ENCODE peak calls at places on chromosomes 11 and 22, in four cellular contexts. F, M, W and T are unnamed samples.

GRCh38 chr11:103537904-103538502 is 428.8 kb downstream of the DYNC2H1 start:
- DNase-seq in F (no peak), M (no peak), W (no peak), T (peak; percentile 21)

GRCh38 chr11:721913-722811 is 16.1 kb downstream of the EPS8L2 start:
- DNase-seq in F (no peak), M (peak; percentile 52), W (no peak), T (no peak)

GRCh38 chr11:2521081-2521480 is 76.3 kb downstream of the KCNQ1 start:
- DNase-seq in F (no peak), M (no peak), W (no peak), T (no peak)

GRCh38 chr11:3959015-3959917 is 103.8 kb downstream of the STIM1 start:
- DNase-seq in F (no peak), M (peak; percentile 48), W (no peak), T (no peak)

GRCh38 chr22:45376703-45377102 is 36.7 kb downstream of the SMC1B start:
- DNase-seq in F (no peak), M (no peak), W (no peak), T (no peak)

GRCh38 chr22:24156146-24156914 is 25.0 kb upstream of the SUSD2 start:
- DNase-seq in F (no peak), M (no peak), W (no peak), T (no peak)

GRCh38 chr11:131154329-131154728 is 216.1 kb upstream of the NTM start:
- DNase-seq in F (no peak), M (no peak), W (no peak), T (no peak)

GRCh38 chr11:107576497-107577086 is 11.1 kb upstream of the ALKBH8 start:
- DNase-seq in F (no peak), M (peak; percentile 33), W (no peak), T (no peak)

GRCh38 chr11:94151311-94151710 is 22.7 kb downstream of the PANX1 start:
- DNase-seq in F (no peak), M (no peak), W (no peak), T (no peak)

GRCh38 chr11:110249066-110249465 is 47.3 kb downstream of the RDX start:
- DNase-seq in F (no peak), M (no peak), W (no peak), T (no peak)

GRCh38 chr11:1869427-1870325 is 16.8 kb downstream of the LSP1 start:
- DNase-seq in F (no peak), M (peak; percentile 57), W (no peak), T (no peak)

GRCh38 chr22:49972163-49973017 is 11.8 kb downstream of the PIM3 start:
- DNase-seq in F (no peak), M (peak; percentile 22), W (no peak), T (no peak)

GRCh38 chr22:24093855-24094254 is 82.8 kb downstream of the CABIN1 start:
- DNase-seq in F (no peak), M (peak; percentile 15), W (no peak), T (no peak)

GRCh38 chr11:125404811-125405481 is 91.1 kb downstream of the FEZ1 start:
- DNase-seq in F (no peak), M (peak; percentile 92), W (no peak), T (peak; percentile 21)

GRCh38 chr11:35390737-35391682 is 28.3 kb downstream of the SLC1A2 start:
- DNase-seq in F (no peak), M (no peak), W (peak; percentile 82), T (no peak)

GRCh38 chr11:72688486-72688885 is 14.3 kb upstream of the PDE2A start:
- DNase-seq in F (no peak), M (no peak), W (no peak), T (no peak)

GRCh38 chr11:112297248-112297866 is 36.7 kb upstream of the PLET1 start:
- DNase-seq in F (no peak), M (no peak), W (no peak), T (no peak)

GRCh38 chr11:120200677-120201076 is 10.2 kb upstream of the OAF start:
- DNase-seq in F (no peak), M (no peak), W (no peak), T (no peak)

GRCh38 chr11:67306769-67307544 is 3.6 kb downstream of the SSH3 start:
- DNase-seq in F (no peak), M (no peak), W (no peak), T (no peak)

GRCh38 chr11:62508336-62509058 is 38.1 kb downstream of the AHNAK start:
- DNase-seq in F (peak; percentile 43), M (peak; percentile 68), W (no peak), T (peak; percentile 39)

GRCh38 chr11:116927163-116927772 is 89.8 kb upstream of the APOA1 start:
- DNase-seq in F (no peak), M (peak; percentile 23), W (no peak), T (no peak)

GRCh38 chr11:11038339-11039248 is 180.7 kb upstream of the ZBED5 start:
- DNase-seq in F (no peak), M (no peak), W (no peak), T (no peak)

GRCh38 chr11:113384551-113384950 is 3.0 kb upstream of the ANKK1 start:
- DNase-seq in F (no peak), M (no peak), W (no peak), T (no peak)

GRCh38 chr11:16603890-16604783 is 134.3 kb upstream of the C11orf58 start:
- DNase-seq in F (no peak), M (peak; percentile 60), W (no peak), T (no peak)

DNA sequence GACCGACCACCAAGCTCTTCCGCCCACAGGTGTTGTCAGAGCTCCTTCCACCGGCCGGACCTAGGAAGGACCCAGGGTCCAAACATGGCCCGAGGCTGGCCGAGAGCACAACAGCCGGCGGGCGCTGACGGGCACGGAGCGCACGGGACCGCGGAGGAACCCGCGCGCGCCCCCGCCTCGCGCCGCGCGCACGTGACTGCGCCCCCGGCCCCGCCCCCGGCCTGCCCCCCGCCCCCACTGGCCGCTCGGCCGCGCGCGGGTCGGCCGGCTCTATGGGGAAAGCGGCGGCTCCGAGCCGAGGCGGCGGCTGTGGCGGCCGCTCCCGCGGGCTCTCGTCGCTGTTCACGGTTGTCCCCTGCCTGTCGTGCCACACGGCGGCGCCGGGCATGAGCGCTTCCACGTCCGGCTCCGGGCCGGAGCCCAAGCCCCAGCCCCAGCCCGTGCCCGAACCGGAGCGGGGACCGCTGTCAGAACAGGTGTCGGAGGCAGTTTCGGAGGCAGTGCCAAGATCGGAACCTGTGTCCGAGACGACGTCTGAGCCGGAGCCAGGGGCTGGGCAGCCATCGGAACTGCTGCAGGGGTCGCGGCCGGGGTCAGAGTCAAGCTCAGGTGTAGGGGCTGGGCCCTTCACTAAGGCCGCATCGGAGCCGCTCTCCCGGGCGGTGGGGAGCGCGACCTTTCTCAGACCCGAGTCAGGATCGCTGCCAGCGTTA is at the start of gene OSBP2:
- DNase-seq in F (no peak), M (peak; percentile 80), W (no peak), T (no peak)
- H3K4me3 ChIP-seq in F (peak within 1 kb of the TSS; percentile 67), M (peak within 1 kb of the TSS; percentile 34), W (peak within 1 kb of the TSS; percentile 87), T (peak within 1 kb of the TSS; percentile 80)

DNA sequence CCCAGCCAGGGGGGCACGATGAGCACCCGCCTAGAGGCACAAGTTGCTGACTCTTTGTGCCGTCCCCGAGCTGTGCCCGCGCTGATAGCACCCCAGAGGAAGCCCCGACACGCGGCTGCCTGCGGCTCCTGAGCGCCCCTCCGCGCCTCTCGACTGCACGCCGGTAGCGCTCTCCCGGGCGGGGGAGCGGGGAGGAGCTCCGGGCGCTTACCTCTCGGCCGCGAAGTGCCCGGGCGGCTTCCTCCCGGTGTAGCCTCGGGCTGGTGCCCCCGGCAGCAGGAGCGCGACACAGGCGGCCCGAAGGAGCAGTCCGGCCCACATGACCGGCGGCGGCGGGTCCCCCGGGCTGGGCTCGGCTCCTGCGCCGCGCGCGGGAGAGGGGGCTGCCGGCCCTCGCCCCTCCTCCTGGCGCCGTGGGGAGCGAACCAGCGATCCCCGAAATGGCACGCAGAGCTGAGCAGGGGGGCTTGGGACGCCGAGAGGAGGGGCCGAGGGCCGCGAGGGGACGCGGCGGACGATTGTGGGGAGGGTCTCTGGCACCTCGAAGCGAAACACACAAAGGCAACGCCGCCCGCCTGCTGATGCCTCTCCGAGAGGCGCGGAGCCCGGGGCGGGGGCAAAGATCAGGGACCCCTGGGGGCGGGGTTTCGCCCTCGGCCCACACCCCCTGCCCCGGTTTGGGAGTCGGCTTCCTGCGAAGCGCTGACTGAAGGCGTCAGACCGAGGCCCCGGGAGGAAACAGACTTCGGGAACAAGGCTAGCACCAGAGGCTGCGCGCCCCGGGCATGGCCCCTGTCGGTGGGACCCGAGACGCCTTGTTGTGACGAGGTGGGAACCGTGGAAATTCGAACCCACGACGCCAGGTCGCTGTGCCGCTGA is at the start of gene VWCE:
- DNase-seq in F (peak; percentile 53), M (no peak), W (no peak), T (no peak)
- TF ChIP-seq EGR1 in F (no peak), M (no peak), W (no peak), T (no peak)

DNA sequence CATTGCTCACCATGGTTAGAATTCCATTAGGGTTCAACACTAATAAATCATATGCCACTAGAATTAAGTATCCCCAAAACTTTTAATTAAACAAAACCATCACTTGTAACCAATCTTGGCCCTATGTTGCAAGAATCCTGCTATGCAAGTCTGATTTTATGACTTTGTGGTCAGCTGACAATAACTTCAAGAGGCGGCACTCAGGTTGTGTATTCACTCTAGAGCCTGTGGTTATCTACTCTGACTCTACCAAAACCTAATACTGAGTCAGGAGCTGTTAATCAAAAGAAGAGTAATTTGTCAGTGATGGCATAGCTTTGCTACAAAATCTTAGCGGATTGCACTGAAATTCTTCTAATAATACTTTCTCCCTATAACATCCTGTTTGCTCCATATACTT is 253.7 kb downstream of the AASDHPPT start:
- DNase-seq in F (no peak), M (no peak), W (no peak), T (no peak)
- TF ChIP-seq RAD21 in F (no peak), M (no peak), W (no peak), T (no peak)

GRCh38 chr11:8338138-8338537 is 74.5 kb upstream of the LMO1 start:
- DNase-seq in F (no peak), M (peak; percentile 82), W (no peak), T (peak; percentile 31)

GRCh38 chr11:8336356-8337114 is 72.9 kb upstream of the LMO1 start:
- DNase-seq in F (no peak), M (no peak), W (no peak), T (no peak)

GRCh38 chr11:8337115-8337386 is 73.4 kb upstream of the LMO1 start:
- DNase-seq in F (no peak), M (no peak), W (no peak), T (no peak)

GRCh38 chr11:8335683-8336082 is 72.0 kb upstream of the LMO1 start:
- DNase-seq in F (no peak), M (no peak), W (no peak), T (no peak)

DNA sequence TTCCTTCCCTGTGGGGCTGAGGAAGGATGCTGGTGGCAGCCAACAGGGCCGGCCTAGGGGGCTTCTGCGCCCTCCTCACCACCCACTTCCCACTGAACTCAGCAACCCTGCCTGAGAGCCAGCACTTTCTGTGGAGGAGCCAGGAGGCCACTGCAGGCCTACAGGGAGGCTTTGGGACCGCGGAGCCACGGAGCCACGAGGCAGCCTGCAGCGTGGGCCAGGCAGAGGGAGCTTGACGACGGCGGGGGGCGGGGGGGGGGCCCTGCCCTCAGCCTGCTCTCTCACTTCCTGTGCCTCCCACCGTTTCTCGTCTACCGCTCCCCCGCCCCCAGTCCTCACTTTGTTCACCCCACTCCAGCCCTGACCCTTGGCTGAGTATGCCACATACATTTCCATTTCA is 73.7 kb upstream of the LMO1 start:
- DNase-seq in F (no peak), M (no peak), W (no peak), T (no peak)
- H3K4me3 ChIP-seq in F (no peak overlapping the region), M (no peak overlapping the region), W (no peak overlapping the region), T (no peak overlapping the region)